ENCODE peak calls at places on chromosomes 6 and 20, in four cellular contexts. K, U, R and F are unnamed samples.

GRCh38 chr6:13708679-13709261 is 2.9 kb downstream of the RANBP9 start:
- DNase-seq in K (no peak), U (no peak), R (no peak), F (no peak)

GRCh38 chr20:57265649-57266250 is 691 bp downstream of the BMP7 start:
- DNase-seq in K (peak), U (no peak), R (no peak), F (no peak)

GRCh38 chr20:40668449-40669228 is 20.4 kb downstream of the MAFB start:
- DNase-seq in K (no peak), U (no peak), R (no peak), F (no peak)

GRCh38 chr6:89357390-89357789 is 4.9 kb upstream of the UBE2J1 start:
- DNase-seq in K (no peak), U (no peak), R (no peak), F (no peak)

GRCh38 chr6:167706313-167707109 is 120.2 kb upstream of the AFDN start:
- DNase-seq in K (no peak), U (no peak), R (no peak), F (no peak)

GRCh38 chr6:160801418-160801817 is 99.4 kb downstream of the PLG start:
- DNase-seq in K (no peak), U (no peak), R (no peak), F (no peak)

GRCh38 chr20:32062776-32063170 is 10.7 kb downstream of the HCK start:
- DNase-seq in K (no peak), U (no peak), R (no peak), F (no peak)

GRCh38 chr20:63661108-63661507 is 3.0 kb downstream of the RTEL1 start:
- DNase-seq in K (no peak), U (no peak), R (no peak), F (no peak)

GRCh38 chr20:25237610-25238318 is 10.1 kb upstream of the PYGB start:
- DNase-seq in K (no peak), U (peak), R (peak), F (peak)

GRCh38 chr6:111523484-111524166 is 40.6 kb upstream of the REV3L start:
- DNase-seq in K (no peak), U (no peak), R (no peak), F (no peak)

GRCh38 chr6:106474476-106474875 is 114.0 kb downstream of the CRYBG1 start:
- DNase-seq in K (no peak), U (no peak), R (no peak), F (no peak)

GRCh38 chr6:10719386-10720228 is 3.3 kb upstream of the TMEM14C start:
- DNase-seq in K (no peak), U (no peak), R (no peak), F (no peak)

GRCh38 chr6:137775720-137776119 is 91.3 kb upstream of the TNFAIP3 start:
- DNase-seq in K (no peak), U (no peak), R (no peak), F (no peak)

GRCh38 chr6:88211446-88211845 is 45.3 kb upstream of the CNR1 start:
- DNase-seq in K (peak), U (no peak), R (no peak), F (no peak)

GRCh38 chr6:160790028-160790792 is 88.2 kb downstream of the PLG start:
- DNase-seq in K (peak), U (no peak), R (no peak), F (no peak)

GRCh38 chr6:37607949-37608348 is 89.7 kb downstream of the MDGA1 start:
- DNase-seq in K (peak), U (no peak), R (no peak), F (no peak)

GRCh38 chr6:684831-685636 is 7.9 kb downstream of the EXOC2 start:
- DNase-seq in K (no peak), U (peak), R (no peak), F (no peak)
- H3K4me3 ChIP-seq in K (no peak), U (no peak), R (no peak), F (no peak)

GRCh38 chr20:59055302-59055701 is 12.7 kb upstream of the PRELID3B start:
- DNase-seq in K (no peak), U (no peak), R (no peak), F (no peak)
- TF ChIP-seq CTCF in K (peak), U (peak), R (peak), F (peak)

GRCh38 chr6:19836799-19837510 is at the start of gene ID4:
- DNase-seq in K (peak), U (peak), R (peak), F (peak)

GRCh38 chr6:19839788-19840187 is 2.6 kb downstream of the ID4 start:
- DNase-seq in K (no peak), U (no peak), R (no peak), F (no peak)

GRCh38 chr6:19839237-19839546 is 2.0 kb downstream of the ID4 start:
- DNase-seq in K (no peak), U (no peak), R (no peak), F (no peak)

GRCh38 chr6:19837511-19838441 is 606 bp downstream of the ID4 start:
- DNase-seq in K (peak), U (no peak), R (no peak), F (no peak)

GRCh38 chr6:19838442-19839236 is 1.5 kb downstream of the ID4 start:
- DNase-seq in K (peak), U (no peak), R (no peak), F (no peak)
- H3K4me3 ChIP-seq in K (peak), U (peak), R (peak), F (peak)

DNA sequence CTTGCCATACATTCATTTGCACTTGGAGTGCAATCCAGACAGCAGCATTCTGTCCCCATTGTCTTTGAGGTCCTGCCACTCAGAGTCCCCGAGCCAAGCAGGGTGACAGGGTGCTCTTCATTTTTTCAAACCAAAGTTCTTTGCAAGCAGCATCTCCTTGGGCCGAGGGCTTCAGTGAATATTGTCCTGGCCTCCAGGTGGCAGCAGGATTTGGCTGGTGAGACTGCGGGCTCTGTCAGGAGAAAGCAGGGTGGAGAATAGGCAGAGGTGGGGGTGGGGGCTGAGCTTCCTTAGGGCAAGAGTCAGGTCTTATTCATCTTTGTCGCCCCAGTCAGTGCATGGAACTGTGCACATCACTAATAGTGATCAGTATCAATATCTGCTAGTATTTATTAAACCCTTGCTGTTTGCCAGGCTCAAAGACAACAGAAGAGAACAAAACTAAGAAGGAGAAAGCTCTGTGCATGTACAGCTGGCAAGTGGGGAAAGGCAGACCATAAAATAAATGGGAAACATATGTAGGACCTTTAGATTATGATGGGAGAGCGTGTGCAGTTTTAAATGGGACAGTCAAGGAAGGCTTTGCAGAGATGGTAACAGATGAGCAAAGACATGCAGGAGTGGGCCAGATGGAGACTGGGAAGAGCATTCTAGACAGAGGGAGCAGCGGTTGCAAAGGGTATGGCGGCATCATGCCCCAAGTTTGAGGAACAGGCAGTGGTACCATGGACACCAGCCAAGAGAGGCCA is 260.2 kb downstream of the NRN1 start:
- DNase-seq in K (peak), U (peak), R (no peak), F (no peak)
- TF ChIP-seq CTCF in K (peak), U (peak), R (peak), F (peak)